ENCODE peak calls at places on chromosomes 11 and 22, in seven cellular contexts. One of them, this sample, is unnamed.

GRCh38 chr11:2585566-2586090 is 114.2 kb downstream of the KCNQ1OT1 start:
- DNase-seq in neuronal stem cell: no peak
- DNase-seq in neural progenitor cell: no peak
- DNase-seq in GM23248: no peak
- DNase-seq in DND-41: peak; percentile 0
- DNase-seq in mesenchymal stem cell: no peak
- DNase-seq in PC-3: no peak
- DNase-seq in this sample: no peak

GRCh38 chr11:8192016-8192895 is 23.4 kb upstream of the RIC3 start:
- DNase-seq in DND-41: peak; percentile 58
- DNase-seq in neural progenitor cell: peak; percentile 89
- DNase-seq in PC-3: peak; percentile 69
- DNase-seq in GM23248: peak; percentile 77
- DNase-seq in neuronal stem cell: peak; percentile 73
- DNase-seq in mesenchymal stem cell: peak; percentile 64
- DNase-seq in this sample: peak; percentile 54

GRCh38 chr22:17716529-17716928 is 57.7 kb downstream of the BID start:
- DNase-seq in GM23248: no peak
- DNase-seq in PC-3: no peak
- DNase-seq in mesenchymal stem cell: no peak
- DNase-seq in neural progenitor cell: no peak
- DNase-seq in DND-41: no peak
- DNase-seq in neuronal stem cell: no peak
- DNase-seq in this sample: no peak

GRCh38 chr11:79353706-79354105 is 87.1 kb downstream of the TENM4 start:
- DNase-seq in neural progenitor cell: no peak
- DNase-seq in DND-41: no peak
- DNase-seq in mesenchymal stem cell: no peak
- DNase-seq in neuronal stem cell: no peak
- DNase-seq in PC-3: peak; percentile 9
- DNase-seq in GM23248: peak; percentile 4
- DNase-seq in this sample: no peak

GRCh38 chr11:12775955-12776354 is 101.7 kb downstream of the TEAD1 start:
- DNase-seq in neuronal stem cell: no peak
- DNase-seq in DND-41: no peak
- DNase-seq in neural progenitor cell: no peak
- DNase-seq in PC-3: no peak
- DNase-seq in mesenchymal stem cell: no peak
- DNase-seq in GM23248: no peak
- DNase-seq in this sample: no peak

GRCh38 chr11:64036081-64037026 is 623 bp downstream of the FLRT1 start:
- DNase-seq in neuronal stem cell: no peak
- DNase-seq in PC-3: peak; percentile 59
- DNase-seq in GM23248: peak; percentile 76
- DNase-seq in DND-41: peak; percentile 43
- DNase-seq in mesenchymal stem cell: peak; percentile 54
- DNase-seq in neural progenitor cell: peak; percentile 52
- DNase-seq in this sample: no peak

GRCh38 chr11:57310630-57311086 is 14.1 kb downstream of the TNKS1BP1 start:
- DNase-seq in PC-3: no peak
- DNase-seq in neural progenitor cell: no peak
- DNase-seq in GM23248: peak; percentile 67
- DNase-seq in mesenchymal stem cell: no peak
- DNase-seq in neuronal stem cell: no peak
- DNase-seq in DND-41: no peak
- DNase-seq in this sample: no peak

GRCh38 chr11:123594188-123594901 is 60.1 kb downstream of the SCN3B start:
- DNase-seq in mesenchymal stem cell: no peak
- DNase-seq in GM23248: peak; percentile 47
- DNase-seq in neural progenitor cell: no peak
- DNase-seq in neuronal stem cell: no peak
- DNase-seq in DND-41: no peak
- DNase-seq in PC-3: peak; percentile 14
- DNase-seq in this sample: no peak

GRCh38 chr11:13105237-13105844 is 96.2 kb downstream of the RASSF10 start:
- DNase-seq in PC-3: no peak
- DNase-seq in mesenchymal stem cell: no peak
- DNase-seq in DND-41: no peak
- DNase-seq in GM23248: no peak
- DNase-seq in neuronal stem cell: no peak
- DNase-seq in neural progenitor cell: no peak
- DNase-seq in this sample: no peak

GRCh38 chr11:134759855-134760254 is 347.8 kb upstream of the B3GAT1 start:
- DNase-seq in neuronal stem cell: no peak
- DNase-seq in PC-3: no peak
- DNase-seq in GM23248: no peak
- DNase-seq in neural progenitor cell: no peak
- DNase-seq in mesenchymal stem cell: no peak
- DNase-seq in DND-41: no peak
- DNase-seq in this sample: no peak

GRCh38 chr11:112016088-112016764 is 9.0 kb upstream of the DLAT start:
- DNase-seq in DND-41: no peak
- DNase-seq in neural progenitor cell: no peak
- DNase-seq in GM23248: peak; percentile 37
- DNase-seq in PC-3: no peak
- DNase-seq in mesenchymal stem cell: peak; percentile 30
- DNase-seq in neuronal stem cell: no peak
- DNase-seq in this sample: no peak

GRCh38 chr22:45932066-45932465 is 44.9 kb downstream of the WNT7B start:
- DNase-seq in neuronal stem cell: no peak
- DNase-seq in mesenchymal stem cell: no peak
- DNase-seq in neural progenitor cell: no peak
- DNase-seq in GM23248: peak; percentile 66
- DNase-seq in PC-3: no peak
- DNase-seq in DND-41: no peak
- DNase-seq in this sample: no peak

GRCh38 chr11:122505304-122506006 is 150.1 kb upstream of the UBASH3B start:
- DNase-seq in PC-3: peak; percentile 92
- DNase-seq in DND-41: peak; percentile 56
- DNase-seq in GM23248: peak; percentile 98
- DNase-seq in mesenchymal stem cell: peak; percentile 89
- DNase-seq in neural progenitor cell: peak; percentile 89
- DNase-seq in neuronal stem cell: peak; percentile 78
- DNase-seq in this sample: peak; percentile 46

GRCh38 chr11:71539017-71539416 is 1.2 kb downstream of the KRTAP5-8 start:
- DNase-seq in neuronal stem cell: no peak
- DNase-seq in DND-41: no peak
- DNase-seq in PC-3: no peak
- DNase-seq in mesenchymal stem cell: no peak
- DNase-seq in neural progenitor cell: no peak
- DNase-seq in GM23248: no peak
- DNase-seq in this sample: no peak

GRCh38 chr22:39349506-39349966 is 255 bp upstream of the SYNGR1 start:
- DNase-seq in PC-3: peak; percentile 3
- DNase-seq in neural progenitor cell: peak; percentile 88
- DNase-seq in DND-41: peak; percentile 59
- DNase-seq in mesenchymal stem cell: peak; percentile 27
- DNase-seq in GM23248: peak; percentile 41
- DNase-seq in neuronal stem cell: peak; percentile 62
- DNase-seq in this sample: peak; percentile 81

GRCh38 chr11:133946541-133947297 is 10.0 kb downstream of the IGSF9B start:
- DNase-seq in mesenchymal stem cell: no peak
- DNase-seq in neural progenitor cell: peak; percentile 68
- DNase-seq in GM23248: no peak
- DNase-seq in PC-3: no peak
- DNase-seq in neuronal stem cell: no peak
- DNase-seq in DND-41: peak; percentile 18
- DNase-seq in this sample: no peak

GRCh38 chr22:40512426-40513136 is 123.9 kb downstream of the MRTFA start:
- DNase-seq in neural progenitor cell: no peak
- DNase-seq in PC-3: peak; percentile 75
- DNase-seq in mesenchymal stem cell: peak; percentile 100
- DNase-seq in neuronal stem cell: no peak
- DNase-seq in GM23248: peak; percentile 98
- DNase-seq in DND-41: no peak
- DNase-seq in this sample: no peak

GRCh38 chr11:14537134-14537599 is 17.0 kb upstream of the PSMA1 start:
- DNase-seq in mesenchymal stem cell: peak; percentile 48
- DNase-seq in neural progenitor cell: peak; percentile 50
- DNase-seq in PC-3: peak; percentile 55
- DNase-seq in GM23248: peak; percentile 53
- DNase-seq in neuronal stem cell: peak; percentile 18
- DNase-seq in DND-41: peak; percentile 56
- DNase-seq in this sample: peak; percentile 40

GRCh38 chr11:76579047-76579751 is 91.3 kb downstream of the LRRC32 start:
- DNase-seq in PC-3: no peak
- DNase-seq in GM23248: no peak
- DNase-seq in neuronal stem cell: no peak
- DNase-seq in mesenchymal stem cell: peak; percentile 81
- DNase-seq in neural progenitor cell: peak; percentile 41
- DNase-seq in DND-41: no peak
- DNase-seq in this sample: peak; percentile 41

GRCh38 chr11:103609117-103610066 is 427.0 kb upstream of the DDI1 start:
- DNase-seq in GM23248: peak; percentile 89
- DNase-seq in PC-3: peak; percentile 97
- DNase-seq in mesenchymal stem cell: peak; percentile 95
- DNase-seq in neural progenitor cell: no peak
- DNase-seq in DND-41: no peak
- DNase-seq in neuronal stem cell: no peak
- DNase-seq in this sample: no peak

GRCh38 chr11:47714554-47715081 is 551 bp downstream of the AGBL2 start:
- DNase-seq in DND-41: peak; percentile 28
- DNase-seq in GM23248: peak; percentile 53
- DNase-seq in neural progenitor cell: peak; percentile 6
- DNase-seq in mesenchymal stem cell: peak; percentile 35
- DNase-seq in neuronal stem cell: peak; percentile 3
- DNase-seq in PC-3: no peak
- DNase-seq in this sample: no peak

GRCh38 chr11:6563667-6564066 is 39.7 kb downstream of the RRP8 start:
- DNase-seq in PC-3: no peak
- DNase-seq in GM23248: no peak
- DNase-seq in mesenchymal stem cell: no peak
- DNase-seq in neuronal stem cell: no peak
- DNase-seq in DND-41: no peak
- DNase-seq in neural progenitor cell: no peak
- DNase-seq in this sample: no peak

GRCh38 chr22:48887394-48888332 is 940.0 kb downstream of the BRD1 start:
- DNase-seq in DND-41: no peak
- DNase-seq in GM23248: no peak
- DNase-seq in mesenchymal stem cell: no peak
- DNase-seq in neural progenitor cell: no peak
- DNase-seq in PC-3: no peak
- DNase-seq in neuronal stem cell: no peak
- DNase-seq in this sample: no peak

DNA sequence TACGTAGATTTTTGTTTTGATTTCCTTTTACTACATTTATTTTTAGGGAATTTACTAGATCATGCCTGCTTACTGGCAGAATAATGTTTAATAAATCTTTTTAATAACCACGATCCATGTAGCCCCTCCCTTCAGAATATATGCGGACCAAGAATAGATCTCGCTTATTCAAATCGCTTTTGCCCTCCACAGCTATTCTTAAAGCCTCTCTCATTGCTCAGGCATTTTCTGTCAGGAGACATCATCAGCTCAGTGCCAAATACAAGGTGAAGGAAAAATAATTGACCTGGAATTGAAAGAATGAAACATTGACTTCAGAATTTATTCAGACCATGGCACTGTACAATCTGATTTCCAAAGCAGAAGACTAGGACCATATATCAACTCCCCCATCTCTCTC is 10.0 kb upstream of the JAML start:
- DNase-seq in mesenchymal stem cell: no peak
- DNase-seq in neural progenitor cell: no peak
- DNase-seq in GM23248: no peak
- DNase-seq in neuronal stem cell: no peak
- DNase-seq in PC-3: no peak
- DNase-seq in DND-41: no peak
- DNase-seq in this sample: no peak
- H2AFZ ChIP-seq in mesenchymal stem cell: no peak overlapping the region
- H2AFZ ChIP-seq in neural progenitor cell: no peak overlapping the region
- H2AFZ ChIP-seq in GM23248: no peak overlapping the region
- H2AFZ ChIP-seq in neuronal stem cell: no peak overlapping the region
- H2AFZ ChIP-seq in PC-3: no peak overlapping the region
- H2AFZ ChIP-seq in DND-41: no peak overlapping the region
- H2AFZ ChIP-seq in this sample: no peak overlapping the region

DNA sequence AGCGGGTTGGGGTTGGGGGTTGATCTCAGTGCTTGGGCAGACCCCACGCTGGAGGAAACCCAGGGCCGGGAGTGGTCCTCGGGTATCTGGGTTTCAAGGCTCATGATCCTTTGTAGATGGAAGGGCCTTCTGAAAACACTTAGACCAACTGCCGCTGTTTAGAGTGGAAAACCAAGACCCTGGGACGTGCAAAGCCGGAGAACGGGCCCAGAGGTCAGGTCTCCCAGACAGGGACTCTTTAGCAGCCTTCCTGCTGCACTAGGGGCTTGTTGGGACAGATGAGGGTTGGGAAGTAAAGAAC is 622 bp downstream of the AIP start:
- DNase-seq in neural progenitor cell: no peak
- DNase-seq in mesenchymal stem cell: no peak
- DNase-seq in PC-3: no peak
- DNase-seq in neuronal stem cell: no peak
- DNase-seq in DND-41: no peak
- DNase-seq in GM23248: no peak
- DNase-seq in this sample: no peak
- H2AFZ ChIP-seq in neural progenitor cell: peak overlapping the region; percentile 84
- H2AFZ ChIP-seq in mesenchymal stem cell: peak overlapping the region; percentile 86
- H2AFZ ChIP-seq in PC-3: peak overlapping the region; percentile 82
- H2AFZ ChIP-seq in neuronal stem cell: peak overlapping the region; percentile 86
- H2AFZ ChIP-seq in DND-41: peak overlapping the region; percentile 28
- H2AFZ ChIP-seq in GM23248: peak overlapping the region; percentile 97
- H2AFZ ChIP-seq in this sample: no peak overlapping the region

GRCh38 chr22:37166675-37167066 is 17.0 kb upstream of the IL2RB start:
- DNase-seq in mesenchymal stem cell: peak; percentile 75
- DNase-seq in neural progenitor cell: peak; percentile 86
- DNase-seq in PC-3: peak; percentile 75
- DNase-seq in DND-41: peak; percentile 78
- DNase-seq in neuronal stem cell: peak; percentile 70
- DNase-seq in GM23248: peak; percentile 80
- DNase-seq in this sample: peak; percentile 70
- H2AFZ ChIP-seq in mesenchymal stem cell: peak overlapping the region; percentile 29
- H2AFZ ChIP-seq in neural progenitor cell: peak overlapping the region; percentile 76
- H2AFZ ChIP-seq in PC-3: peak overlapping the region; percentile 73
- H2AFZ ChIP-seq in DND-41: peak overlapping the region; percentile 76
- H2AFZ ChIP-seq in neuronal stem cell: peak overlapping the region; percentile 89
- H2AFZ ChIP-seq in GM23248: no peak overlapping the region
- H2AFZ ChIP-seq in this sample: no peak overlapping the region

DNA sequence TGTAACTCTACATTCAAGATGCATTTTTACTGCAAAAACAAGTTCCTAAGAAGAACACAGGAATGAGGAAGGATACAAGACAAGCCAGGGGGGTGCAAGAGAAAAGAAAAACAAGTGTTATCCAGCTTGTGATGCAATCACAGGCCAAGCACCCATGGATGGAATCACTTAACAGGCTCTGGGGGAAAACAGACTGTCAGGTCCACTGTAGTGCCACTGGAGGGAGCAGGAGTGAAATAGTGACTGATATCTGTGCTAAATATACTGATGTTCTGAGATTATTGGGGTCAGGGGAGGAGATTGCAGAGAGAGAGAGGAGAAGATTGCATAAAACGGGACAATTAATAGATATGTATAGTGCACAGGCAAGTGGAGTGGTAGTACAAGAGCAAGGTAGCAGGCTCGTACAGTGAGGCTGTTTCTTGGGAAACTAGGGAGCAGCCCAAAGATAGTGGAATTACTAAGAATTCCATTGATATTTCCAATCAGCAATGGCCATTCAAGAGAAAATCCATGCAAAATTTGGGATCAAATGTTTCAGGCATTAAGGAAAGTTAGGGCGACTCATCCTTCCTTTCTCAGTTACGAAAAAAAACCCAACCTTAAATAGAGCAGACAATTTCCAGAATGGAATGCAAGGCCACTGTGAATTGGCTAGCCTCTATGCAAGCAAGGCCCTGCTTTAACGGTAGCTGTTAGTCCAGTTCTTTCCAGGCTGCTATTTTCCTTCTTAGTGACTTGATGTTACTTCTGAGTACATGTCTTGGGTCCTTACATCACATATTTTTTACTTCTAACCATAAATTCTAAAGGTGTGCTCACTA is 52.2 kb upstream of the CEP126 start:
- DNase-seq in mesenchymal stem cell: peak; percentile 79
- DNase-seq in GM23248: peak; percentile 87
- DNase-seq in neuronal stem cell: peak; percentile 12
- DNase-seq in PC-3: peak; percentile 71
- DNase-seq in DND-41: no peak
- DNase-seq in neural progenitor cell: peak; percentile 63
- DNase-seq in this sample: peak; percentile 28
- H2AFZ ChIP-seq in mesenchymal stem cell: no peak overlapping the region
- H2AFZ ChIP-seq in GM23248: peak overlapping the region; percentile 44
- H2AFZ ChIP-seq in neuronal stem cell: no peak overlapping the region
- H2AFZ ChIP-seq in PC-3: peak overlapping the region; percentile 12
- H2AFZ ChIP-seq in DND-41: no peak overlapping the region
- H2AFZ ChIP-seq in neural progenitor cell: peak overlapping the region; percentile 80
- H2AFZ ChIP-seq in this sample: no peak overlapping the region

This sample was measured in OCI-LY7.